ENCODE peak calls at places on chromosome 7, in five cellular contexts. X, U, E, C and Z are unnamed samples.
A peak's percentile ranks its signal among the peaks of the same experiment; 100 is the strongest.

GRCh38 chr7:123787227-123788007 is 38.6 kb upstream of the WASL start:
- DNase-seq in X (no peak), U (no peak), E (no peak), C (no peak), Z (no peak)

GRCh38 chr7:140646931-140647647 is 6.5 kb upstream of the DENND2A start:
- DNase-seq in X (peak; percentile 37), U (no peak), E (peak; percentile 50), C (peak; percentile 90), Z (peak; percentile 28)

GRCh38 chr7:47423196-47423595 is 158.7 kb downstream of the TNS3 start:
- DNase-seq in X (no peak), U (no peak), E (no peak), C (no peak), Z (no peak)

GRCh38 chr7:24980695-24981543 is 941 bp upstream of the OSBPL3 start:
- DNase-seq in X (peak; percentile 36), U (no peak), E (no peak), C (no peak), Z (peak; percentile 35)

GRCh38 chr7:84195295-84196006 is 862 bp upstream of the SEMA3A start:
- DNase-seq in X (no peak), U (no peak), E (no peak), C (no peak), Z (no peak)

GRCh38 chr7:47100815-47101435 is 481.0 kb downstream of the TNS3 start:
- DNase-seq in X (peak; percentile 43), U (no peak), E (peak; percentile 61), C (peak; percentile 44), Z (no peak)

GRCh38 chr7:90710466-90710850 is 114.3 kb downstream of the CDK14 start:
- DNase-seq in X (no peak), U (no peak), E (no peak), C (no peak), Z (no peak)

GRCh38 chr7:95324396-95324795 is at the start of gene PON1:
- DNase-seq in X (no peak), U (no peak), E (no peak), C (peak; percentile 35), Z (no peak)

GRCh38 chr7:112365551-112365950 is 84.7 kb upstream of the IFRD1 start:
- DNase-seq in X (no peak), U (no peak), E (no peak), C (no peak), Z (no peak)

GRCh38 chr7:95526128-95526738 is 40.5 kb downstream of the ASB4 start:
- DNase-seq in X (no peak), U (no peak), E (no peak), C (no peak), Z (no peak)

GRCh38 chr7:55469721-55470120 is 102.6 kb downstream of the VOPP1 start:
- DNase-seq in X (no peak), U (no peak), E (no peak), C (peak; percentile 5), Z (no peak)

GRCh38 chr7:27096756-27097514 is 1.1 kb upstream of the HOXA1 start:
- DNase-seq in X (peak; percentile 64), U (no peak), E (no peak), C (no peak), Z (no peak)

GRCh38 chr7:156127166-156128134 is 315.2 kb upstream of the SHH start:
- DNase-seq in X (no peak), U (no peak), E (no peak), C (no peak), Z (no peak)

GRCh38 chr7:48250441-48250951 is 79.2 kb downstream of the ABCA13 start:
- DNase-seq in X (peak; percentile 83), U (no peak), E (no peak), C (no peak), Z (no peak)

GRCh38 chr7:142391191-142391992 is 133.5 kb upstream of the PRSS58 start:
- DNase-seq in X (peak; percentile 15), U (no peak), E (peak; percentile 23), C (no peak), Z (peak; percentile 25)
- TF ChIP-seq CTCF in X (peak; percentile 35), U (no peak), E (peak; percentile 65), C (peak; percentile 55), Z (no peak)

GRCh38 chr7:43625977-43626376 is 43.1 kb downstream of the STK17A start:
- DNase-seq in X (no peak), U (no peak), E (no peak), C (no peak), Z (no peak)
- H3K27ac ChIP-seq in X (no peak overlapping the region), U (no peak overlapping the region), E (no peak overlapping the region), C (peak overlapping the region; percentile 47), Z (peak overlapping the region; percentile 45)

GRCh38 chr7:80210400-80210799 is 75.8 kb downstream of the GNAI1 start:
- DNase-seq in X (peak; percentile 33), U (no peak), E (no peak), C (no peak), Z (no peak)

GRCh38 chr7:80218723-80219122 is 84.1 kb downstream of the GNAI1 start:
- DNase-seq in X (peak; percentile 95), U (no peak), E (peak; percentile 88), C (no peak), Z (no peak)

GRCh38 chr7:80215734-80216133 is 81.1 kb downstream of the GNAI1 start:
- DNase-seq in X (no peak), U (no peak), E (no peak), C (no peak), Z (no peak)

GRCh38 chr7:80216996-80217842 is 82.6 kb downstream of the GNAI1 start:
- DNase-seq in X (no peak), U (no peak), E (no peak), C (no peak), Z (no peak)

GRCh38 chr7:80213814-80214213 is 79.2 kb downstream of the GNAI1 start:
- DNase-seq in X (no peak), U (no peak), E (no peak), C (no peak), Z (no peak)
- TF ChIP-seq CTCF in X (no peak), U (no peak), E (no peak), C (no peak), Z (no peak)

DNA sequence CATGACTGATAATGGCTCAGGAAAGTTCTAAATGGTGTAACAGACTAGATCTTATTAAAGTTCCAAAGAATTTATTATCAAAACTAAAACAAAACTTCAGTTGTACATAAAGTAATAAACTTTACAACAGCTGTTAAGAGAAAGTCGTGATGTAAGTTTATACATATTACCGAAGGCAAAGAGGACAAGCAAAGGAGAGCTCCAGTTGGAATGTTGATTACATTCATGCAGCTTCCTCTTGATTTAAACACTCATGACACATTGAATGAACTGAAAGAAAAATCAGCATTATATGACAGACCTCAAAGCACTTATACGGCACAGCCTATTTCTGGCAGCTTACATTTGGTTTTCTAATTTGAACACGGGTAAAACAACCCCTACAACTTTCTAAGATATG is 13.6 kb downstream of the SRI start:
- DNase-seq in X (peak; percentile 20), U (no peak), E (no peak), C (no peak), Z (no peak)
- H3K27ac ChIP-seq in X (no peak overlapping the region), U (no peak overlapping the region), E (no peak overlapping the region), C (no peak overlapping the region), Z (no peak overlapping the region)

GRCh38 chr7:63117-63480 is 129.3 kb upstream of the FAM20C start:
- DNase-seq in X (no peak), U (peak; percentile 49), E (no peak), C (no peak), Z (no peak)

GRCh38 chr7:65554-65953 is 126.8 kb upstream of the FAM20C start:
- DNase-seq in X (peak; percentile 70), U (no peak), E (no peak), C (no peak), Z (no peak)

GRCh38 chr7:63521-64021 is 128.8 kb upstream of the FAM20C start:
- DNase-seq in X (no peak), U (peak; percentile 20), E (no peak), C (no peak), Z (no peak)

GRCh38 chr7:64799-65430 is 127.5 kb upstream of the FAM20C start:
- DNase-seq in X (no peak), U (no peak), E (no peak), C (no peak), Z (no peak)

GRCh38 chr7:64098-64521 is 128.3 kb upstream of the FAM20C start:
- DNase-seq in X (peak; percentile 74), U (peak; percentile 51), E (peak; percentile 21), C (peak; percentile 78), Z (no peak)
- TF ChIP-seq CTCF in X (peak; percentile 85), U (peak; percentile 19), E (peak; percentile 37), C (peak; percentile 72), Z (no peak)

GRCh38 chr7:87411186-87411585 is 64.3 kb downstream of the ABCB4 start:
- DNase-seq in X (peak; percentile 10), U (no peak), E (no peak), C (no peak), Z (no peak)
- H3K27ac ChIP-seq in X (no peak overlapping the region), U (no peak overlapping the region), E (no peak overlapping the region), C (no peak overlapping the region), Z (no peak overlapping the region)

GRCh38 chr7:31006864-31007263 is 43.1 kb downstream of the GHRHR start:
- DNase-seq in X (no peak), U (no peak), E (no peak), C (no peak), Z (no peak)

GRCh38 chr7:31003097-31003496 is 39.3 kb downstream of the GHRHR start:
- DNase-seq in X (no peak), U (no peak), E (no peak), C (no peak), Z (no peak)

GRCh38 chr7:31004393-31004792 is 40.6 kb downstream of the GHRHR start:
- DNase-seq in X (no peak), U (no peak), E (no peak), C (no peak), Z (no peak)

GRCh38 chr7:31002256-31002655 is 38.5 kb downstream of the GHRHR start:
- DNase-seq in X (no peak), U (no peak), E (no peak), C (peak; percentile 68), Z (no peak)

GRCh38 chr7:31003721-31004120 is 40.0 kb downstream of the GHRHR start:
- DNase-seq in X (no peak), U (no peak), E (no peak), C (no peak), Z (no peak)
- TF ChIP-seq CTCF in X (no peak), U (no peak), E (no peak), C (no peak), Z (no peak)

GRCh38 chr7:104966022-104966421 is 48.0 kb upstream of the KMT2E start:
- DNase-seq in X (no peak), U (no peak), E (no peak), C (no peak), Z (no peak)
- H3K27ac ChIP-seq in X (no peak overlapping the region), U (no peak overlapping the region), E (no peak overlapping the region), C (no peak overlapping the region), Z (no peak overlapping the region)

GRCh38 chr7:149427893-149428292 is 33.0 kb downstream of the ZNF777 start:
- DNase-seq in X (no peak), U (no peak), E (no peak), C (no peak), Z (no peak)
- TF ChIP-seq CTCF in X (no peak), U (no peak), E (no peak), C (no peak), Z (no peak)

GRCh38 chr7:67100956-67101361 is 104.3 kb downstream of the TYW1 start:
- DNase-seq in X (no peak), U (no peak), E (no peak), C (no peak), Z (no peak)

DNA sequence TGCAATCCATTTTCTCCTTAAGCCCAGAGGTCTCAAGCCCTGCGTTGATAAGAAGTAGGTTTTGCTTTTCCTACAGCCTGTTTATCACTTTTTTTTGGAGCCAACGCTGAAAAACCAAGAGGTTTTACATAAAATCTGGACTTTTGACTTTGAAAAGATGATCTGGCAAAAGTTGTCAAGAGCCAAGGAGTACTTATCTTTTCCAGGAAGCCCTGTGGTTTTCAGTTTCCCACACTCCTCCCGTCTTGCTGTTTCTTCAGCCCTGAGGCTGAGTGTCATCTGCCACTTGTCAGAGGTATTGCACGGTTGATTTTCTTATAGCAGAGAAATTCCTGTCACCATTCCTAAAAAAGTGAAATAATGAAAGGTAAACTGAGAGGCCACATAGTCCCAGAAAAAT is 108.7 kb downstream of the TYW1 start:
- DNase-seq in X (peak; percentile 33), U (no peak), E (no peak), C (no peak), Z (no peak)
- H3K27ac ChIP-seq in X (no peak overlapping the region), U (no peak overlapping the region), E (no peak overlapping the region), C (no peak overlapping the region), Z (no peak overlapping the region)